ENCODE peak calls at places on chromosomes 16 and 17, in four cellular contexts. C, A, L and W are unnamed samples.

GRCh38 chr17:18993876-18994275 is 10.7 kb downstream of the FAM83G start:
- DNase-seq in C (no peak), A (no peak), L (no peak), W (no peak)

GRCh38 chr17:10622610-10623485 is 34.3 kb downstream of the MYH3 start:
- DNase-seq in C (no peak), A (no peak), L (no peak), W (no peak)

GRCh38 chr17:49748791-49749190 is 15.1 kb downstream of the FAM117A start:
- DNase-seq in C (peak; percentile 97), A (no peak), L (no peak), W (no peak)

GRCh38 chr17:14299261-14300093 is 1.4 kb upstream of the HS3ST3B1 start:
- DNase-seq in C (no peak), A (peak; percentile 30), L (peak; percentile 65), W (peak; percentile 23)

GRCh38 chr16:54586474-54587175 is 300.0 kb upstream of the IRX3 start:
- DNase-seq in C (no peak), A (no peak), L (no peak), W (no peak)

GRCh38 chr17:12116143-12116542 is 95.5 kb downstream of the MAP2K4 start:
- DNase-seq in C (no peak), A (no peak), L (no peak), W (no peak)

GRCh38 chr17:42677921-42678781 is 1.4 kb upstream of the PLEKHH3 start:
- DNase-seq in C (no peak), A (peak; percentile 90), L (peak; percentile 98), W (peak; percentile 99)

GRCh38 chr17:44469676-44470075 is 33.5 kb downstream of the GPATCH8 start:
- DNase-seq in C (no peak), A (no peak), L (no peak), W (no peak)

GRCh38 chr16:49498241-49499017 is 124.8 kb downstream of the C16orf78 start:
- DNase-seq in C (no peak), A (no peak), L (no peak), W (no peak)

GRCh38 chr17:68600881-68601564 is at the start of gene FAM20A:
- DNase-seq in C (no peak), A (no peak), L (no peak), W (peak; percentile 24)

GRCh38 chr17:4538236-4539002 is 16.8 kb downstream of the MYBBP1A start:
- DNase-seq in C (no peak), A (no peak), L (no peak), W (no peak)

GRCh38 chr16:68228652-68229051 is 7.3 kb downstream of the ESRP2 start:
- DNase-seq in C (no peak), A (no peak), L (no peak), W (no peak)

GRCh38 chr16:69123894-69124293 is 8.5 kb downstream of the CHTF8 start:
- DNase-seq in C (no peak), A (peak; percentile 39), L (peak; percentile 85), W (peak; percentile 78)

GRCh38 chr16:79042886-79043285 is 557.7 kb downstream of the MAF start:
- DNase-seq in C (no peak), A (no peak), L (no peak), W (no peak)
- TF ChIP-seq POLR2AphosphoS2 in C (no peak), A (no peak), L (no peak), W (no peak)

DNA sequence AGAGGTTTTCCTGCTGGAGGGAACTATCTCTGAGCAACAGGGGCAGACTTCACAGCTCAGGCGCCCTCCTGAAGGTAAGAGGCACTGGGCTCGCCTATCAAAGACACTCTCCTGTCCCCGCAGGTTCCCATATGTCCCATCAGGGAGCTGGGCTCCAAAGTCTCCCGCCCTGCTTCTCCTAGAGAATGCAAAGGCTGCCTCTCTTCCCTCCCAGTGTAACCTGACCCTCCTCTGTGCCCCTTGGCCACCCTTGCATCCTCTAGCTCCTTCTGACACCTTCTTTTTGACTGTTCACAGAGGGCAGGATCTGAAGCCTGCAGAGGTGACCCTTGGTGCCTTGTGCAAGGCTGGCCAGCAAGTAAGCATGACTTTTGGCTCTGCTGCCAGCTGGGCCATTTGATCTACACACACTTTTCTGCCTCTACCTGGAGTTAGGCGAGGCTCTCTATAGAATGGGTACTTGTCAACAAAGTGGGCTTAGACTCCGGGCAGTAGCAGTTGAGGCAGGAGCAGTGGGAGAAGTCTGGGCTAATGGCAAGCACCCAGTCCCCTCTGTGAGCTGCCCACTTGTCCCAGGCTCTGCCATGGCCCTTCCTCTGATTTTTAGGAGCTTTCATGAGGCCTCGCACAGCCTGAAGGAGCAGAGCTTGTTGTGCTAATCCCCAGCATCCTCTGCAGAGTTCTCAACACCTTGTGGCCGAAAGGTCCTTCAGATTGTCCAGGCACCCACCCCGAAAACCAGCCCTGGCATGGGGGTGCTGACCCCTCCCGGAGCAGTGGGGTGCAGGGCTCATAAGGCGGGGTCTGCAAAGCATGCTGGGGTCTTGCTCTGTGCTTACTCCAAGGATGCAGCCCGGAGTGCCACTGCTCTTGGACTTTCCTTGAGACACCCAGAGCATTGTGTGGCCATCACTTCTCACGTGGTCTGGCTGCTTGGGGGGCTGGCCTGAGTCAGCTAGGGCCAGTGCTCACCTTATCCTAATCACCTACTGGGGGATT is 122.9 kb downstream of the METRNL start:
- DNase-seq in C (no peak), A (no peak), L (no peak), W (no peak)
- TF ChIP-seq POLR2AphosphoS2 in C (no peak), A (no peak), L (no peak), W (no peak)

GRCh38 chr17:9272506-9272905 is 251.2 kb downstream of the NTN1 start:
- DNase-seq in C (no peak), A (no peak), L (no peak), W (no peak)

GRCh38 chr17:9274973-9275372 is 253.7 kb downstream of the NTN1 start:
- DNase-seq in C (no peak), A (no peak), L (no peak), W (no peak)

GRCh38 chr17:9274119-9274445 is 252.8 kb downstream of the NTN1 start:
- DNase-seq in C (no peak), A (no peak), L (no peak), W (no peak)

GRCh38 chr17:9271989-9272388 is 250.7 kb downstream of the NTN1 start:
- DNase-seq in C (no peak), A (no peak), L (no peak), W (no peak)

DNA sequence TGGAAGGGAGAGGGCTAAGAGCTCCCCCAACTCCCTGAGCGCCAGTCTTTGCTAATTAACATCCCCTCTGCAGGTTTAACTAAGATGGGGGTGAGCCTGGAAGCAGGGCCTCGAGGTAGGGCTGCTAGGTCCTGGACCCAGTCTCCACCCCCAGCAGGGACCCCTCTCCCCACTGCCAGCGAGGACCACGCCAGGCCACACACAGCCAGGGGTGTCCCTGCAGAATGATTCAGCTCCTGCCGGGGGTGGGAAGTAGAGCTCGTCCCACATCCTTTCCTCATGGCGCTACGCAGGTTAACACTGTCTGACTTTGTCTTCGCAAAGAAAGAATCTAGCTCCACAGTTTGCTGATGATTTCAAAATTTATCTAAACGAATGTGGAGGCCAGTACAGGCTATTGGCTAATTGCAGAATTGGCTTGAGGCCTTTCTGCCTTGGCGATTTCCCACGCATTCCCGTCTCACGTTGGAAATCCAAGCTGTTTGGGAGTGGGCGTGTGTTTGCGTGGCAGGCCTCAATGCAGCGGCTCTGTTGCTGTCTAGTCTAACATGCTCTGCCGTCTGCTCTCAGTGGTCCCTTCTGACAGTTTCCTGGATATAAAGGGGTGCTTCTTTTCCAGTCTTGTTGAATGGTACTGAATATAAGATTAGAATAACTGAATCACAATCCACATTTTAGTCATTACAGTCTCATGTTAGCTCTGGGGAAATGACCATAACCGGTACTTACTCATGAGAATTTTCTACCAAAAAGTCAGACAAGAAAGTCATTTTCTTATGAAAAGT is 252.2 kb downstream of the NTN1 start:
- DNase-seq in C (no peak), A (no peak), L (no peak), W (no peak)
- TF ChIP-seq POLR2AphosphoS2 in C (no peak), A (no peak), L (no peak), W (no peak)

GRCh38 chr17:73713136-73713535 is 68.9 kb upstream of the SDK2 start:
- DNase-seq in C (no peak), A (no peak), L (no peak), W (no peak)

GRCh38 chr17:73711916-73712315 is 67.7 kb upstream of the SDK2 start:
- DNase-seq in C (no peak), A (no peak), L (no peak), W (no peak)

GRCh38 chr17:73710095-73710592 is 65.9 kb upstream of the SDK2 start:
- DNase-seq in C (peak; percentile 5), A (peak; percentile 79), L (peak; percentile 54), W (peak; percentile 70)

GRCh38 chr17:73707358-73707757 is 63.1 kb upstream of the SDK2 start:
- DNase-seq in C (no peak), A (no peak), L (no peak), W (no peak)

GRCh38 chr17:73711184-73711583 is 66.9 kb upstream of the SDK2 start:
- DNase-seq in C (peak; percentile 12), A (no peak), L (no peak), W (no peak)
- TF ChIP-seq POLR2AphosphoS2 in C (no peak), A (no peak), L (no peak), W (no peak)

DNA sequence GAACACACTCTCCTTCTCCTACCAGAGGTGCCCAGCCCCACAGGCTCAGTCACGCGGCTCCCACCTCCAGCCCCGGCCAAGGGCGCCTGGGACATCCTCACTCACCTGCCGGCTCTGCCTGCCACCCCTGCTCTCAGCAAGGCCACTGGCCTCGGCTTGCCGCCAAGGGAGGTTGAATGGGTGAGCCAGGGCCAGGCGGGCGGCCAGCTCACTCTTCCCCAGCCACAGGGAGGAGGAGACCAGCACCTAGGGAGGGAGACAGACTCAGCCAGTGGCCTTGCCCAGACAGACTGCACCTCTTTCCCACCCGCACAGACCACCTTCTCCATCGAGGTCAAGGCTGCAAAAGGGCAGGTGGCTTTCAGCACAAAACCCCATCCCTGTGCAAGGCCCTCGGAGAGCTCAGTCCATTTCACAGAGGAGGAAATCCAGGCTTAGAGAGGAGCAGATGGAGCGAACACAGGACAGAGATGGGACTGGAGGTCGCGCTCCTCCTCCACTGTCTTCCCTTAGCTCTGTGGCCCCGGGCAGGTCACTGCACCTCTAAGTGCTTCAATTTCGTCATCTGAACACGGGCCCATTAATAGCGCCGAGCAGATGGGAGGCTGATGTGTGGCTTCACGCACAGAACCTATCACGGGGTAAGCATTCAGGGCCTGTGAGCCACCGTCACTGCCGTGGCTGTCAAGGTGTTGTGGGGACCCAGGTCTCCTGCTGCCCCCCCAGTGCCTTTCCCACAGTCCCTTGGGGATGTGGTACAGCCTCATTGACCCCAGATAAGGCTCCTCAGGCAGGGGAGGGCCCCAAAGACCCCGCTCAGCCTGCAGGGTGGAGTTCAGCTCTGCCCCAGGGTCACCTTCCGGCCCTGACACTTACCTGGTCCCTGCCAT is 56.1 kb downstream of the RMI2 start:
- DNase-seq in C (no peak), A (no peak), L (no peak), W (no peak)
- TF ChIP-seq POLR2AphosphoS2 in C (no peak), A (no peak), L (no peak), W (no peak)

GRCh38 chr17:1031711-1032110 is 34.8 kb downstream of the TIMM22 start:
- DNase-seq in C (no peak), A (peak; percentile 19), L (no peak), W (no peak)
- TF ChIP-seq POLR2AphosphoS2 in C (no peak), A (no peak), L (no peak), W (no peak)

GRCh38 chr16:47473794-47474193 is 12.7 kb downstream of the PHKB start:
- DNase-seq in C (no peak), A (no peak), L (no peak), W (no peak)

GRCh38 chr16:47480410-47480809 is 19.3 kb downstream of the PHKB start:
- DNase-seq in C (no peak), A (no peak), L (no peak), W (no peak)

GRCh38 chr16:47481698-47482374 is 20.7 kb downstream of the PHKB start:
- DNase-seq in C (no peak), A (no peak), L (no peak), W (no peak)

GRCh38 chr16:47475786-47476185 is 14.7 kb downstream of the PHKB start:
- DNase-seq in C (no peak), A (no peak), L (peak; percentile 93), W (no peak)

GRCh38 chr16:47477680-47478079 is 16.5 kb downstream of the PHKB start:
- DNase-seq in C (no peak), A (no peak), L (no peak), W (no peak)
- TF ChIP-seq POLR2AphosphoS2 in C (no peak), A (no peak), L (no peak), W (no peak)